ENCODE peak calls at places on chromosomes 13 and 19, in six cellular contexts. A, O, Z, V, T and W are unnamed samples.

GRCh38 chr13:99919132-99919531 is 52.4 kb downstream of the ZIC5 start:
- DNase-seq in A (no peak), O (no peak), Z (no peak), V (no peak), T (no peak), W (no peak)

GRCh38 chr13:45119990-45120864 is at the start of gene GTF2F2:
- DNase-seq in A (peak), O (peak), Z (peak), V (peak), T (peak), W (peak)

GRCh38 chr13:71864094-71864980 is 2.7 kb downstream of the DACH1 start:
- DNase-seq in A (no peak), O (no peak), Z (no peak), V (peak), T (peak), W (no peak)

GRCh38 chr19:40419066-40419612 is 6.0 kb upstream of the PRX start:
- DNase-seq in A (no peak), O (no peak), Z (no peak), V (no peak), T (no peak), W (no peak)

GRCh38 chr19:18023596-18024212 is 15.7 kb downstream of the ARRDC2 start:
- DNase-seq in A (peak), O (no peak), Z (peak), V (peak), T (no peak), W (peak)

GRCh38 chr19:58268344-58268743 is 10.4 kb upstream of the ZNF8 start:
- DNase-seq in A (no peak), O (no peak), Z (no peak), V (no peak), T (no peak), W (no peak)

GRCh38 chr19:44069415-44069814 is 2.5 kb upstream of the ZNF284 start:
- DNase-seq in A (no peak), O (no peak), Z (no peak), V (no peak), T (no peak), W (no peak)

GRCh38 chr19:49437231-49437630 is 4.1 kb downstream of the SLC17A7 start:
- DNase-seq in A (no peak), O (no peak), Z (no peak), V (no peak), T (no peak), W (no peak)

GRCh38 chr19:44648536-44649370 is 5.0 kb downstream of the PVR start:
- DNase-seq in A (peak), O (no peak), Z (no peak), V (no peak), T (no peak), W (peak)

GRCh38 chr19:18170714-18171255 is 2.8 kb upstream of the IFI30 start:
- DNase-seq in A (no peak), O (no peak), Z (peak), V (no peak), T (no peak), W (no peak)

GRCh38 chr19:4234862-4235201 is 5.5 kb downstream of the EBI3 start:
- DNase-seq in A (no peak), O (no peak), Z (no peak), V (no peak), T (no peak), W (no peak)

GRCh38 chr13:94552095-94552494 is 43.9 kb downstream of the TGDS start:
- DNase-seq in A (no peak), O (no peak), Z (no peak), V (no peak), T (no peak), W (no peak)

GRCh38 chr13:104534847-104535246 is 1468.6 kb upstream of the SLC10A2 start:
- DNase-seq in A (no peak), O (no peak), Z (no peak), V (no peak), T (no peak), W (no peak)

GRCh38 chr13:48304132-48304876 is 753 bp downstream of the RB1 start:
- DNase-seq in A (peak), O (peak), Z (peak), V (no peak), T (peak), W (peak)

GRCh38 chr19:29620931-29621351 is 14.9 kb downstream of the POP4 start:
- DNase-seq in A (no peak), O (no peak), Z (no peak), V (peak), T (no peak), W (peak)

GRCh38 chr13:27622102-27622820 is 569 bp downstream of the POLR1D start:
- DNase-seq in A (no peak), O (no peak), Z (no peak), V (no peak), T (peak), W (peak)

GRCh38 chr19:39390460-39390758 is 497 bp downstream of the PAF1 start:
- DNase-seq in A (peak), O (no peak), Z (no peak), V (no peak), T (no peak), W (no peak)

GRCh38 chr13:27200413-27201066 is 28.9 kb upstream of the USP12 start:
- DNase-seq in A (no peak), O (no peak), Z (no peak), V (no peak), T (no peak), W (no peak)

GRCh38 chr13:98930014-98930625 is 47.7 kb downstream of the DOCK9 start:
- DNase-seq in A (no peak), O (no peak), Z (no peak), V (no peak), T (no peak), W (no peak)

GRCh38 chr19:883661-884211 is 9.3 kb downstream of the MED16 start:
- DNase-seq in A (no peak), O (no peak), Z (no peak), V (no peak), T (no peak), W (no peak)

GRCh38 chr13:20058476-20058875 is 99.9 kb downstream of the ZMYM2 start:
- DNase-seq in A (no peak), O (no peak), Z (no peak), V (no peak), T (no peak), W (no peak)

GRCh38 chr13:94305463-94305862 is 174.0 kb downstream of the DCT start:
- DNase-seq in A (no peak), O (peak), Z (no peak), V (no peak), T (no peak), W (peak)

GRCh38 chr19:45507864-45508680 is 793 bp downstream of the VASP start:
- DNase-seq in A (peak), O (no peak), Z (peak), V (peak), T (no peak), W (no peak)

GRCh38 chr13:33590936-33591335 is 227.0 kb upstream of the RFC3 start:
- DNase-seq in A (no peak), O (no peak), Z (no peak), V (no peak), T (no peak), W (no peak)

GRCh38 chr13:34767778-34768177 is 174.3 kb upstream of the NBEA start:
- DNase-seq in A (no peak), O (no peak), Z (no peak), V (no peak), T (no peak), W (no peak)

GRCh38 chr13:93814658-93815057 is 588.1 kb downstream of the GPC6 start:
- DNase-seq in A (no peak), O (no peak), Z (no peak), V (no peak), T (no peak), W (no peak)

DNA sequence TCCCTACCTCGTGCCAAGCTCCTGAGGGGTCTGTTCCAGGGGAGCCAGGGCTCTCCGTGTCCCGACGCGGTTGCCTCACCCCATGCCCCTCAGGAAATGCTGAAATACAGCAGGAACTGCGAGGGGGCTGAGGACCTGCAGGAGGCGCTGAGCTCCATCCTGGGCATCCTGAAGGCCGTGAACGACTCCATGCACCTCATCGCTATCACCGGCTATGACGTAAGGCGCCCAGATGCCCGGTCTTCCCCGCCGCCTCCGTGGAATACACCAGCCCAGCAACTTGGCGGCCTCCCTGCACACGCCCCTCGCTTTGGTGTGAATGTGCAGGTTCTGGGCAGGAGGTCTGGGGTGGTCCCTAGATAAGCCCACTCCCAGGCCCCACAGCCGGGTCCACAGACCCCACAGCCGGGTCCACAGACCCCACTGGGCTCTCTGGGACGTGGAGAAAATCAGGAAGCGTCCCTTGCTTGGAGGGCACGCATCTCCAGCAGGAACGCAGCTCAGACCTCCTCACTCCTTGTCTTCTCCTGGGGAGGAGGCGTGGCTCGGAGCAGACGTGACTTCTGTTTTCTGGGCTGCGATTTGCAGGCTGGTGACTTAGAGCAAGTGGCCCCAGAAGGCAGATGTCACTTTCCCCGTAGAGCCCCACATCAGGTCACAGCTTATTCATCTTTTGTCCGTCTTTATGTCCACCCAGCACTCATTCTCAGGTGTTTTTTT is 19.4 kb upstream of the F7 start:
- DNase-seq in A (no peak), O (no peak), Z (no peak), V (peak), T (no peak), W (no peak)
- TF ChIP-seq CTCF in A (no peak), O (peak), Z (no peak), V (no peak), T (peak), W (peak)

DNA sequence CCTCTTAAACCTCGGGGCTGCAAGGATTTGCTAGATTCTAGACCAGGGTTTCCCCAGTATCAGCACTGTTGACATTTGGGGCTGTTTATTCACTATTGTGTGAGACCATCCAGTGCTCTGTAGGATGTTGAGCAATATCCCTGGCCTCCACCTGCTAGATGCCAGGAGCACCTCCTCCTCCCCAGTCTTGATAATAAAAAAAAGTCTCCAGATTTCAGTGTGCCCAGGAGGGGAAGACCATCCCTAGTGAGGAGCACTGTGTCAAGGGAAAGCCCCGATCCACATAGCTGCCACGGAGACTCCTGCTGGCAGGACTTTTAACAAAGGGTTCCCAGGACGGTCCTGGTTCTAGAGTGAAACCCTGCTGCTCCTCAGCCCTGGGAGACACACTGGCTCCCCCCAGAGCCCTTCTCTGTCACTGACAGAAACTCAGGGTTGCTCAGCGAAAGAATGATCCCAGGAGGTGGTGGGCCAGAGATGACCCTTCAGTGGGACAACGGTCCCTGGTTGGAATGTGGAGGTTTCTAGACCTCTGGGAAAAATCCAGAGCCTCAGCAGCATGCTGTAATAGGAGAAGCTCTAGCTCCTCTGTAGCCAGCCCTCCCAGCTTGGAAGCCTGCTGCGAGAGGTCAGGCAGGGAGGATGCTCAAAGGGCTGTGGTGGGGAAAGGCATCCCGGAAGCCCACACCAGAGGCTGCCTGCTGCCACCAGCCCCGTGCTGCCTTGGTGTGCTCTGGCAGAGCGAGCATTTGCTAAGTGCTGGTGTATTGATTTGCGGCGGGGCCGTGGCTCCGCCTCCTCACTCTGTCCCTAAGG is 20.3 kb downstream of the LYL1 start:
- DNase-seq in A (no peak), O (no peak), Z (no peak), V (no peak), T (peak), W (peak)
- H3K4me3 ChIP-seq in A (no peak), O (no peak), Z (no peak), V (no peak), T (no peak), W (no peak)

GRCh38 chr13:53382008-53382407 is 353.4 kb downstream of the OLFM4 start:
- DNase-seq in A (no peak), O (no peak), Z (no peak), V (no peak), T (peak), W (no peak)
- TF ChIP-seq CTCF in A (no peak), O (no peak), Z (no peak), V (no peak), T (no peak), W (no peak)

GRCh38 chr13:51814825-51815650 is 11.1 kb upstream of the DHRS12 start:
- DNase-seq in A (peak), O (no peak), Z (peak), V (no peak), T (peak), W (peak)
- H3K4me3 ChIP-seq in A (no peak), O (peak), Z (no peak), V (no peak), T (no peak), W (peak)

DNA sequence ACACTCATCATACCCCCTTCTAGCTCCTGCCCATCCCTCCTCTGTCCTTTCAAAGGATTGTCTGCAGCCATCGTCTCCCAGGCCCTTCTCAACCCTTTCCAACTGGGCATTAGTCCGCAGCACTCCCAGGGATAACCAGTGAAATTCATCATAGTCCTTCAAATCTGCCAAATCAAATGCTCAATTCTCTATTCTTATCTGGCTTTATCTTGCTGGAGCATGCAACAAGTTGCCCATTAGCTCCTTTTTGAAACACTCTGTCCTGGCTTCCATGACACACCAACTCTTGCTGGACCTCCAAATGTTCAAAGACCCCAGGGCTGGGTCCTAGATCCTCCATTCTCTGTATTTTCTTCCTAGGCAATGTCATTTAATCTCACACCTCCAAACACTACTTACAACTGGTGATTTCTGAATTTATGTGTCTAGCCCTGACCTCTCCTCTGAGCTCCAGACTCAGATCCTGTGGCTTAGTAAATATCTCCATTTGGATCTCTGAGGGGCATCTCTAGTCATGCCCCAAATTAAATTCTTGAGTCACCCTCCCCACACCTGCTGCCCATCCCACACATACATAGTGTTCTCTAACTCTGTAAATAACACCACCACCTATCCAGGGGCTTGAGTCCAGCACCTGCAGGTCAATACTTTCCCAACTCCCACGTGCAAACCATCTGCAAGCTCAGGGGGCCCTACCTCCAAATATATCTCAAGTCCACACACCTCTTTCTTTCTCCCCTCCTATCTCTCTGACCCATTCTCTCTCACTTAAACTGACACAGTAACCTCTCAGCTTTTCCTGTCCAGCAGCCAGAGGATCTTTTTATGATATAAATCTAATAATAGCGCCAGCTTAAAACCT is 9.1 kb upstream of the ANKRD10 start:
- DNase-seq in A (no peak), O (no peak), Z (no peak), V (no peak), T (no peak), W (no peak)
- TF ChIP-seq CTCF in A (no peak), O (no peak), Z (no peak), V (no peak), T (no peak), W (no peak)

GRCh38 chr19:10420444-10421239 is at the start of gene PDE4A:
- DNase-seq in A (no peak), O (no peak), Z (no peak), V (no peak), T (peak), W (peak)
- H3K4me3 ChIP-seq in A (no peak), O (peak), Z (no peak), V (no peak), T (peak), W (peak)

GRCh38 chr19:55114566-55115145 is 2.8 kb downstream of the PPP1R12C start:
- DNase-seq in A (no peak), O (no peak), Z (no peak), V (peak), T (no peak), W (no peak)
- TF ChIP-seq CTCF in A (no peak), O (no peak), Z (no peak), V (no peak), T (no peak), W (no peak)

GRCh38 chr13:30465541-30466357 is at the start of gene HMGB1:
- DNase-seq in A (peak), O (peak), Z (peak), V (peak), T (peak), W (peak)

GRCh38 chr13:30464496-30465351 is 1.0 kb downstream of the HMGB1 start:
- DNase-seq in A (peak), O (no peak), Z (peak), V (peak), T (peak), W (peak)

GRCh38 chr13:30466841-30467252 is 1.1 kb upstream of the HMGB1 start:
- DNase-seq in A (no peak), O (no peak), Z (no peak), V (no peak), T (no peak), W (no peak)

GRCh38 chr13:30463820-30464495 is 1.8 kb downstream of the HMGB1 start:
- DNase-seq in A (peak), O (no peak), Z (no peak), V (no peak), T (peak), W (peak)

GRCh38 chr13:30466358-30466714 is 600 bp upstream of the HMGB1 start:
- DNase-seq in A (no peak), O (no peak), Z (no peak), V (no peak), T (peak), W (peak)
- H3K4me3 ChIP-seq in A (no peak), O (peak), Z (no peak), V (no peak), T (peak), W (peak)

GRCh38 chr13:39047560-39047959 is 9.3 kb downstream of the NHLRC3 start:
- DNase-seq in A (peak), O (no peak), Z (no peak), V (no peak), T (no peak), W (peak)
- TF ChIP-seq CTCF in A (peak), O (no peak), Z (no peak), V (no peak), T (no peak), W (peak)